ENCODE peak calls at places on chromosomes 16 and 17, in six cellular contexts. F is H7, L is WERI-Rb-1, R is ovary, X is right lobe of liver, Y is DND-41. G is an unnamed sample.

GRCh38 chr17:63381101-63381729 is 64.9 kb downstream of the CYB561 start:
- DNase-seq in F (no peak), L (no peak), R (no peak), X (no peak), Y (no peak), G (no peak)

GRCh38 chr16:87487361-87487924 is 5.4 kb downstream of the ZCCHC14 start:
- DNase-seq in F (peak), L (no peak), R (peak), X (peak), Y (no peak), G (no peak)

GRCh38 chr17:44170499-44171201 is at the start of gene ASB16:
- DNase-seq in F (peak), L (peak), R (peak), X (no peak), Y (no peak), G (no peak)

GRCh38 chr16:78775161-78775561 is 675.7 kb downstream of the WWOX start:
- DNase-seq in F (no peak), L (no peak), R (no peak), X (no peak), Y (no peak), G (no peak)

GRCh38 chr17:27593857-27594255 is 37.1 kb upstream of the LGALS9 start:
- DNase-seq in F (no peak), L (no peak), R (no peak), X (no peak), Y (no peak), G (no peak)

GRCh38 chr16:73750639-73751038 is 546.0 kb upstream of the PSMD7 start:
- DNase-seq in F (no peak), L (no peak), R (no peak), X (no peak), Y (no peak), G (no peak)

GRCh38 chr17:35001549-35001948 is 21.2 kb downstream of the LIG3 start:
- DNase-seq in F (no peak), L (no peak), R (no peak), X (no peak), Y (no peak), G (no peak)

GRCh38 chr16:22007159-22007508 is 777 bp upstream of the MOSMO start:
- DNase-seq in F (peak), L (no peak), R (no peak), X (no peak), Y (no peak), G (no peak)

GRCh38 chr17:29162909-29163341 is 17.3 kb downstream of the MYO18A start:
- DNase-seq in F (no peak), L (peak), R (no peak), X (no peak), Y (no peak), G (no peak)

GRCh38 chr17:19363460-19364035 is 1.0 kb upstream of the B9D1 start:
- DNase-seq in F (no peak), L (no peak), R (no peak), X (no peak), Y (no peak), G (no peak)

GRCh38 chr17:12911241-12911640 is 106.6 kb downstream of the ELAC2 start:
- DNase-seq in F (no peak), L (no peak), R (no peak), X (no peak), Y (no peak), G (no peak)

GRCh38 chr16:88195021-88195581 is 187.7 kb upstream of the ZNF469 start:
- DNase-seq in F (peak), L (peak), R (no peak), X (no peak), Y (no peak), G (no peak)

GRCh38 chr17:51588063-51588462 is 327.7 kb downstream of the UTP18 start:
- DNase-seq in F (no peak), L (no peak), R (no peak), X (no peak), Y (no peak), G (no peak)

GRCh38 chr17:1423456-1424135 is 23.6 kb upstream of the YWHAE start:
- DNase-seq in F (no peak), L (peak), R (no peak), X (no peak), Y (no peak), G (no peak)

GRCh38 chr16:57579361-57579665 is 36.9 kb downstream of the ADGRG5 start:
- DNase-seq in F (no peak), L (no peak), R (no peak), X (no peak), Y (peak), G (no peak)

GRCh38 chr16:80993293-80993691 is 13.4 kb downstream of the CMC2 start:
- DNase-seq in F (no peak), L (no peak), R (no peak), X (no peak), Y (no peak), G (no peak)

GRCh38 chr16:80997964-80998620 is 8.6 kb downstream of the CMC2 start:
- DNase-seq in F (no peak), L (no peak), R (no peak), X (no peak), Y (no peak), G (no peak)

GRCh38 chr16:80997139-80997798 is 9.4 kb downstream of the CMC2 start:
- DNase-seq in F (no peak), L (no peak), R (no peak), X (no peak), Y (no peak), G (no peak)

GRCh38 chr16:80994451-80994850 is 12.2 kb downstream of the CMC2 start:
- DNase-seq in F (no peak), L (no peak), R (no peak), X (no peak), Y (no peak), G (no peak)

GRCh38 chr16:80996688-80997138 is 10.0 kb downstream of the CMC2 start:
- DNase-seq in F (no peak), L (no peak), R (no peak), X (no peak), Y (no peak), G (no peak)
- H3K4me3 ChIP-seq in F (no peak), L (no peak), R (no peak), X (peak), Y (no peak), G (peak)

DNA sequence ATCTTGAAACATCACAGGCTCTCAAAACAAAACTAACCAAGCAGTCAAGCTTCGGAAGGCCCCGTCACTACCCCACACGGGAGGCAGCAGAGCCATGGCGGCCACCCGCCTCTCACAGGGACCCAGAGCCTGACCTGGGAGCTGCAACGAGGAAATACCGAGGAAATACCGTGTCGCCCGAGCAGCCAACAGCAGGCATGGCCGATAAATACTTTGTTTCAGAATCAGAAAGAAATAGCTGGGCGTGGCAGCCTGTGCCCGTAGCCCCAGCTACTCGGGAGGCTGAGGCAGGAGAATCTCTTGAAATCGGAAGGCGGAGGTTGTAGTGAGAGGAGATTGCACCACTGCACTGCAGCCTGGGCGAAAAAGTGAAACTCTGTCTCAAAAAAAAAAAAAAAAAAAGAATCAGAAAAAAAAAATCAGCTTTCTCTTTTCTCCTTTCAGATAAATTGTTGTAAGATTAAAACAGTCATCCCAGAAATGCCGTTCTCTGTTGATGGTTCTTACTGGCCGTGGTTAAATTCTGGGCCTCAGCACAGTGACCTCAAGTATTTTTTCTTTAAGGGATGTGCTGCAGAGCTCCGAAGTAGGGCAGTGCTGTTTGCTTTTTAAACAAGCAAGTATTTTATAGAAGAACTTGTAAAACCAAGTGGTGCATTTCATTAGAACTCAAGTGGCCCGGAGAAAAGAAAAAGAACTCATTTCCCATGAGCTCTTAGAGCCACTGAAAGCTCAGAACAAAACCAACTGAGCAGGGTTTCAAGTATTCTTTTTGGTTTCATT is 6.7 kb downstream of the LMF1 start:
- DNase-seq in F (no peak), L (no peak), R (no peak), X (no peak), Y (no peak), G (no peak)
- H3K4me3 ChIP-seq in F (no peak), L (no peak), R (no peak), X (no peak), Y (no peak), G (no peak)

GRCh38 chr16:14362774-14363371 is 267.2 kb downstream of the PARN start:
- DNase-seq in F (no peak), L (no peak), R (no peak), X (no peak), Y (no peak), G (no peak)
- H3K4me3 ChIP-seq in F (no peak), L (no peak), R (no peak), X (no peak), Y (no peak), G (no peak)

DNA sequence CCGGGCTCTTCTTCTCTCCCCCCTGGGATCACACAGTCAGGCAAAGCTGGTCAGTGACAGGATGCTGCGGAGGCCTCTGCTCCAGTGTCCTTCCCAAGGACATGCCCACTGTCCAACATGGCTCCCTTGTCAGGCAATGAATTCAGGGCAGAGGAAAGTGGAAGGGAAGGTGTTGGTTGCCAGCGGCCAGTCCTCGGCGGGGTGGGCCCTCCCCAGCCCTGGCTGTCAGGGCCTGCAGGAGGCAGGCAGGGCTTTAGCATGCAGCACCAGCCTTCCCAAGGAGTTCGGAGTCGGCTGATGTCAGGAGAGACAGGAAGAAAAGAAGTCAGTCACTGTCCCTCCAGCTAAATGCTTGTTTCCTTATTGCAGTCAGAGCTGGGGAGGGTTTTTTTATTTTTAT is 58.6 kb upstream of the IRX3 start:
- DNase-seq in F (peak), L (no peak), R (no peak), X (no peak), Y (no peak), G (no peak)
- H3K4me3 ChIP-seq in F (no peak), L (no peak), R (no peak), X (no peak), Y (no peak), G (no peak)

DNA sequence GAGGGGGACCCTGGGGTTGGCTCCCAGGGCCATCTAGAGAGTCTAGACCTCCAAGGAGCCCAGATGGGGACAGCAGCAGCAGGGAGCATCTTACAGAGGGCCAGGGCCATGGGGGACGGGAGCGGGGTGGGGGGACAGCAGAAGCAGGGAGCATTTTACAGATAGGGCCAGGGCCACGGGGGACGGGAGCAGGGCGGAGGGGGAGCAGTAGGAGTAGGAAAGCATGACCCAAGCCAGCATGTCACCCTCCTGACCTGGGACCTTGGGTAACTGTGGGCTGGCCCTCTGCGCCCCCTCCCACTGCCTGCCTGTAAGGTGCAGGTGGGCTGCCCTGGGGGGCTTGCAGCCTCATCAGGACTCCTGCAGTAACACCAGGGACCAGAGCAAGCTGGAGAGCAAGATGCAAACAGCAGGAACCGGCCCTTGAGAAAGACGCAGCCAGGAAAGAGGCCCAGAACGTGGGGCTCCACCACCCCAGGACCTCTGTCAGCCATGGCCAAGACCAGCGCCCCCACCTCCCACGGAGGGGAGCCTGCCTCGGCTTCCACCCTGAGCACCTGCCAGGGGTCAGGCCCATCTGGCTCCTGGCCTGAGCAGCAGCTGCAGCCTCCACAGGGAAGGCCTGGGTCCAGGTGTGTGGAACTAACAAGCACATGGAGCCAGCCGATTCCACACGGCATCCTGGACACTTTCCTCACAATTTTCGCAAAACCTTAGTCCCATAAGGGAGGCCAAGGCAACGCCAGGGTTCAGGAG is 2.4 kb downstream of the ZNF598 start:
- DNase-seq in F (no peak), L (no peak), R (no peak), X (no peak), Y (no peak), G (no peak)
- H3K4me3 ChIP-seq in F (no peak), L (no peak), R (no peak), X (no peak), Y (no peak), G (peak)

DNA sequence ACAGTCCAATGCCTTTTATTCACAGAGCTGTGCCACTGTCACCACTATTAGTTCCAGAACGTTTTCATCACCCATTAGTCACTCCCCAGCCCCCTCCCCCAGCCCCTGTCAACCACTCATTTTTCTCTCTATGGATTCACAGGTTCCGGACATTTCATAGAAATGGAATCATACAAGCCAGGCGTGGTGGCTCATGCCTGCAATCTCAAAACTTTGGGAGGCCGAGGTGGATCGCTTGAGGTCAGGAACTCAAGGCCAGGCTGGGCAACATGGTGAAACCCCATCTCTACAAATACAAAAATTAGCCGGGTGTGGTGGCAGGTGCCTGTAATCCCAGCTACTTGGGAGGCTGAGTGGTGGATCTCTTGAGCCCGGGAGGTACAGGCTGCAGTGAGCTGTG is 759 bp upstream of the PAM16 start:
- DNase-seq in F (no peak), L (no peak), R (no peak), X (no peak), Y (no peak), G (no peak)
- H3K4me3 ChIP-seq in F (no peak), L (no peak), R (no peak), X (no peak), Y (no peak), G (no peak)

GRCh38 chr17:82872591-82873520 is 33.0 kb upstream of the ZNF750 start:
- DNase-seq in F (peak), L (no peak), R (no peak), X (no peak), Y (no peak), G (no peak)
- H3K4me3 ChIP-seq in F (no peak), L (no peak), R (no peak), X (no peak), Y (no peak), G (no peak)

GRCh38 chr16:27847030-27847550 is 216.4 kb downstream of the GSG1L start:
- DNase-seq in F (no peak), L (no peak), R (no peak), X (no peak), Y (no peak), G (no peak)
- H3K4me3 ChIP-seq in F (no peak), L (no peak), R (no peak), X (no peak), Y (no peak), G (no peak)

GRCh38 chr17:81517339-81518112 is 4.9 kb upstream of the ACTG1 start:
- DNase-seq in F (peak), L (peak), R (no peak), X (peak), Y (no peak), G (no peak)
- H3K4me3 ChIP-seq in F (no peak), L (no peak), R (peak), X (no peak), Y (no peak), G (no peak)

G was measured in naive thymus-derived CD4-positive, alpha-beta T cell.